ENCODE peak calls at places on chromosomes 2 and 18, in seven cellular contexts. V is AG09319; K is fibroblast of mammary gland; M is GM12865; P is cardiac fibroblast; T is stimulated activated CD4-positive, alpha-beta T cell treated with anti-CD3 and anti-CD28 coated beads, Interleukin-1b, Interleukin-23, amount 100 ng/mL, for 4 hours; J is hippocampal formation. U is an unnamed sample.
A peak's percentile ranks its signal among the peaks of the same experiment; 100 is the strongest.

GRCh38 chr2:208256192-208256782 is 1.4 kb upstream of the IDH1 start:
- DNase-seq in V (no peak), K (no peak), M (peak; percentile 25), P (peak; percentile 23), T (no peak), J (no peak), U (no peak)

GRCh38 chr2:85288244-85288725 is 39.5 kb downstream of the TGOLN2 start:
- DNase-seq in V (no peak), K (no peak), M (no peak), P (peak; percentile 39), T (no peak), J (no peak), U (no peak)

GRCh38 chr2:177599072-177599688 is 206.6 kb downstream of the AGPS start:
- DNase-seq in V (no peak), K (no peak), M (no peak), P (no peak), T (no peak), J (no peak), U (no peak)

GRCh38 chr2:148926291-148926961 is 51.4 kb downstream of the KIF5C start:
- DNase-seq in V (no peak), K (peak; percentile 11), M (peak; percentile 77), P (peak; percentile 38), T (peak; percentile 30), J (peak; percentile 77), U (peak; percentile 9)

GRCh38 chr2:230394301-230394700 is 21.7 kb upstream of the SP100 start:
- DNase-seq in V (no peak), K (no peak), M (no peak), P (no peak), T (no peak), J (no peak), U (no peak)

GRCh38 chr2:172009823-172010222 is 10.1 kb downstream of the METAP1D start:
- DNase-seq in V (no peak), K (no peak), M (no peak), P (no peak), T (no peak), J (no peak), U (no peak)

GRCh38 chr2:97734061-97734912 is 20.9 kb downstream of the ZAP70 start:
- DNase-seq in V (no peak), K (no peak), M (no peak), P (no peak), T (no peak), J (no peak), U (no peak)

GRCh38 chr2:2507471-2507997 is 176.5 kb upstream of the MYT1L start:
- DNase-seq in V (no peak), K (no peak), M (no peak), P (no peak), T (no peak), J (no peak), U (no peak)

GRCh38 chr18:70420151-70420898 is 131.5 kb downstream of the SOCS6 start:
- DNase-seq in V (peak; percentile 30), K (peak; percentile 95), M (no peak), P (peak; percentile 92), T (no peak), J (no peak), U (no peak)

GRCh38 chr2:148939271-148939670 is 64.2 kb downstream of the KIF5C start:
- DNase-seq in V (no peak), K (no peak), M (no peak), P (no peak), T (no peak), J (no peak), U (no peak)

GRCh38 chr2:69012310-69013122 is 463 bp upstream of the ANTXR1 start:
- DNase-seq in V (peak; percentile 60), K (peak; percentile 43), M (peak; percentile 26), P (no peak), T (peak; percentile 42), J (peak; percentile 38), U (no peak)

GRCh38 chr2:86249843-86250402 is 50.7 kb downstream of the MRPL35 start:
- DNase-seq in V (no peak), K (peak; percentile 10), M (peak; percentile 80), P (no peak), T (no peak), J (no peak), U (no peak)

GRCh38 chr18:2471523-2471922 is 99.8 kb downstream of the METTL4 start:
- DNase-seq in V (no peak), K (no peak), M (peak; percentile 21), P (no peak), T (no peak), J (no peak), U (no peak)

U was measured in activated T-helper 1 cell treated with anti-CD3 and anti-CD28 coated beads, Interleukin-2, amount 50 U/mL, for 16 hours.